ENCODE peak calls at places on chromosomes 7 and 10, in ten cellular contexts. M, R, A, S, V, Y, H, G, L and I are unnamed samples.

GRCh38 chr10:79898597-79899325 is 50.1 kb downstream of the SFTPD start:
- DNase-seq in M (no peak), V (no peak), A (no peak), H (no peak), R (no peak), L (peak; percentile 4), Y (no peak), S (no peak), G (no peak), I (no peak)

GRCh38 chr7:129807863-129808262 is 144.9 kb downstream of the UBE2H start:
- DNase-seq in A (no peak), L (no peak), M (no peak), H (no peak), Y (no peak), G (no peak), V (no peak), R (no peak), S (no peak), I (no peak)

GRCh38 chr10:121771957-121772356 is 155.9 kb downstream of the ATE1 start:
- DNase-seq in L (no peak), A (no peak), R (no peak), M (no peak), Y (no peak), S (no peak), V (no peak), G (no peak), H (no peak), I (no peak)

GRCh38 chr7:113370910-113371309 is 252.6 kb upstream of the SMIM30 start:
- DNase-seq in V (no peak), L (no peak), R (no peak), S (no peak), Y (no peak), M (no peak), H (no peak), G (no peak), A (no peak), I (peak; percentile 2)

GRCh38 chr7:131652194-131652593 is 95.8 kb upstream of the PODXL start:
- DNase-seq in S (no peak), Y (no peak), G (no peak), A (no peak), L (no peak), H (no peak), V (no peak), M (no peak), R (no peak), I (no peak)

GRCh38 chr10:114151486-114151885 is 22.5 kb downstream of the CCDC186 start:
- DNase-seq in R (no peak), Y (peak; percentile 97), H (no peak), V (no peak), M (peak; percentile 26), L (peak; percentile 80), S (no peak), A (no peak), G (no peak), I (peak; percentile 53)

GRCh38 chr7:81264116-81264515 is 345.3 kb upstream of the SEMA3C start:
- DNase-seq in L (no peak), S (no peak), Y (peak; percentile 80), A (no peak), V (no peak), R (no peak), G (no peak), H (peak; percentile 43), M (no peak), I (no peak)

GRCh38 chr10:5360318-5360915 is 4.3 kb upstream of the UCN3 start:
- DNase-seq in V (no peak), H (peak; percentile 58), L (no peak), G (no peak), S (no peak), Y (no peak), M (peak; percentile 58), R (no peak), A (no peak), I (no peak)

GRCh38 chr7:82221152-82221674 is 222.4 kb downstream of the CACNA2D1 start:
- DNase-seq in L (peak; percentile 39), A (no peak), R (no peak), V (no peak), Y (no peak), G (no peak), H (no peak), S (no peak), M (no peak), I (no peak)

GRCh38 chr10:62666264-62666663 is 138.3 kb upstream of the ADO start:
- DNase-seq in M (no peak), V (no peak), Y (peak; percentile 12), G (no peak), A (no peak), L (no peak), S (no peak), H (no peak), R (no peak), I (no peak)

GRCh38 chr7:106613861-106614560 is 46.9 kb downstream of the CCDC71L start:
- DNase-seq in V (no peak), H (no peak), S (no peak), G (no peak), R (no peak), Y (no peak), A (no peak), L (peak; percentile 70), M (no peak), I (no peak)

GRCh38 chr7:35366167-35367155 is 112.6 kb upstream of the TBX20 start:
- DNase-seq in Y (no peak), V (no peak), R (no peak), H (no peak), G (no peak), A (no peak), L (no peak), S (no peak), M (no peak), I (no peak)

GRCh38 chr10:132353456-132354355 is 21.7 kb downstream of the LRRC27 start:
- DNase-seq in S (no peak), G (no peak), R (no peak), H (no peak), M (no peak), Y (no peak), V (no peak), L (no peak), A (no peak), I (no peak)

GRCh38 chr7:33043434-33043833 is 19.1 kb downstream of the NT5C3A start:
- DNase-seq in M (no peak), H (no peak), R (no peak), S (no peak), G (peak; percentile 8), V (no peak), A (no peak), Y (no peak), L (no peak), I (no peak)

GRCh38 chr7:74284781-74285259 is 4.4 kb upstream of the CLIP2 start:
- DNase-seq in R (no peak), V (no peak), S (no peak), M (peak; percentile 90), Y (no peak), G (no peak), L (no peak), H (peak; percentile 14), A (no peak), I (no peak)

GRCh38 chr10:110357252-110357780 is 52.6 kb upstream of the SMNDC1 start:
- DNase-seq in H (no peak), M (peak; percentile 31), G (no peak), V (peak; percentile 20), L (peak; percentile 96), R (peak; percentile 73), S (no peak), Y (peak; percentile 73), A (no peak), I (peak; percentile 80)

GRCh38 chr7:95155965-95156364 is 168.4 kb downstream of the PON1 start:
- DNase-seq in L (no peak), A (no peak), Y (no peak), R (no peak), S (no peak), M (no peak), G (no peak), H (no peak), V (no peak), I (no peak)

GRCh38 chr7:127683776-127684681 is 32.0 kb downstream of the SND1 start:
- DNase-seq in G (no peak), M (no peak), S (no peak), A (no peak), H (peak; percentile 25), V (no peak), Y (no peak), R (no peak), L (no peak), I (no peak)